ENCODE peak calls at places on chromosomes 2 and 18, in five cellular contexts. T, V, H, N and P are unnamed samples.

GRCh38 chr2:96344011-96344410 is 8.4 kb downstream of the NCAPH start:
- DNase-seq in N (peak), V (no peak), T (no peak), H (no peak), P (peak)

GRCh38 chr2:237413293-237414055 is 490 bp downstream of the COL6A3 start:
- DNase-seq in N (no peak), H (peak), V (no peak), T (no peak), P (no peak)

GRCh38 chr2:69305166-69305565 is 81.9 kb downstream of the GFPT1 start:
- DNase-seq in V (no peak), H (no peak), N (no peak), T (no peak), P (no peak)

GRCh38 chr2:200964498-200964897 is 1.0 kb upstream of the ORC2 start:
- DNase-seq in N (no peak), H (no peak), T (no peak), V (no peak), P (no peak)

GRCh38 chr2:218839430-218839829 is 7.8 kb upstream of the PRKAG3 start:
- DNase-seq in V (no peak), T (no peak), N (no peak), H (no peak), P (no peak)

GRCh38 chr2:170122883-170123547 is 54.9 kb upstream of the MYO3B start:
- DNase-seq in T (no peak), N (peak), V (no peak), H (no peak), P (no peak)

GRCh38 chr2:42560886-42561285 is 7.5 kb upstream of the MTA3 start:
- DNase-seq in T (no peak), N (no peak), H (no peak), V (no peak), P (no peak)

GRCh38 chr18:51342815-51343214 is 145.3 kb upstream of the MEX3C start:
- DNase-seq in T (no peak), V (no peak), N (peak), H (peak), P (no peak)

GRCh38 chr2:12813166-12813565 is 96.4 kb downstream of the TRIB2 start:
- DNase-seq in T (no peak), N (no peak), V (no peak), H (no peak), P (no peak)

GRCh38 chr2:62424899-62425298 is 81.1 kb downstream of the TMEM17 start:
- DNase-seq in T (no peak), V (no peak), H (no peak), N (no peak), P (no peak)

GRCh38 chr2:9757430-9758287 is 85.6 kb upstream of the TAF1B start:
- DNase-seq in V (no peak), H (peak), N (peak), T (no peak), P (no peak)

GRCh38 chr2:160429248-160430000 is 64.2 kb downstream of the RBMS1 start:
- DNase-seq in N (peak), V (peak), T (no peak), H (no peak), P (no peak)

GRCh38 chr18:75125359-75126331 is 83.3 kb downstream of the PTGR3 start:
- DNase-seq in T (no peak), H (no peak), N (no peak), V (no peak), P (no peak)

GRCh38 chr2:174023591-174024523 is 58.7 kb upstream of the SP3 start:
- DNase-seq in T (peak), N (peak), V (no peak), H (peak), P (no peak)
- H3K4me3 ChIP-seq in T (no peak), N (no peak), V (no peak), H (no peak), P (no peak)

DNA sequence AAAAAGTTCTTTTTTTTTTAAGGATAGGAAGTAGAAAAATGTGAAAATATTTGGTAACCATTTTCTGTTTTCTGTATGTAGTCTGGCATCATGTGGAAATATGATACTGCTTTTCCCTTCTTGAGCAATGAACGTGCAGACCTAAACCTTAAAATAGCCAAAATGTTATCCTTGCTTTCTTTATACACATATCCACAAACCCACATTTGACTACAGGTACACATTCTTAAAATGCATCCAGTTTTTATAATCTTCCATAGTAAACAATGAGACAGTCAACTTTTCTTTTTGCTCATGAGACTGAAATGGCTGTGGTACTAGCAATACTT is 90.9 kb downstream of the OSBPL6 start:
- DNase-seq in N (no peak), H (no peak), T (no peak), V (no peak), P (no peak)
- H3K4me3 ChIP-seq in N (no peak), H (no peak), T (no peak), V (no peak), P (no peak)

DNA sequence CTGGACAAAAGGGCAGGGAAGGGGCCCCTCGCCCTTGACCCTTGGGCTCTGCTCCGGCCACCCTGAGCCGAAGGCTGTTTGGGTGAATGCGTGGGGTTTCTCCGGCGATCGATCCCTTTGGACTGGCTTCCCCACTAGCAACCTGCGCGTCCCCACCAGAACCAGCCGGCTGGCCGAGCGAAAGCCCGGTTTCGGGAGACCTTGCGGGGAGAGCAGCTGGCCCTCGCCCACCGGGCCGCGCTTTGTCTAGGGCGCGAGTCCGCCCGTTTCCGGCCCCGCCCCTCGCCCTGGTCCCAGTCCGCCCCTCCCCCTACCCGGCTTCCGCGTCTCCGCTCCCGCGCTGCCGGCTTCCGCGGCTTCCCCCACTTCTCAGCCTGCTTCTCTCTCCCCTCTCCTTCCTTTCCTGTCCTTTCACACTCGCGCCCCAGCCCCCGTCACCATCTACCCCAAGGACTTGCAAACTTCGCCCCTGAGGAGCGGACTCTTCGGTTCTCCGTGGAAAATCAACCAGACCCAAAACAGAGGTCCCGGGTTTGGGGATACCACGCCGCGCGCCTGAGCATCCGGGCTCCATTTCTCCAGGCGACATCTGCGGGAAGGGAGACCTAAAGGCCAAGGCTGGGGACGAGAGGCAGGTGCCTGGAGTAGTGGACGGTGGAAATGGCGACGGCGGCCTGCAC is 48.0 kb upstream of the ATP6V1B1 start:
- DNase-seq in H (no peak), V (no peak), N (no peak), T (peak), P (no peak)
- H3K4me3 ChIP-seq in H (peak), V (peak), N (no peak), T (peak), P (peak)

GRCh38 chr2:30670453-30670852 is 136.8 kb downstream of the CAPN13 start:
- DNase-seq in V (no peak), H (no peak), T (no peak), N (no peak), P (no peak)
- H3K4me3 ChIP-seq in V (no peak), H (no peak), T (no peak), N (no peak), P (no peak)